ENCODE peak calls at places on chromosome 10, in eight cellular contexts. P is transverse colon, W is IMR-90, R is ovary, U is body of pancreas, S is upper lobe of left lung, E is tibial nerve, F is K562. L is an unnamed sample.

GRCh38 chr10:111098679-111099437 is 22.0 kb downstream of the ADRA2A start:
- DNase-seq in R (no peak), P (peak; percentile 31), E (no peak), U (no peak), F (peak; percentile 11), S (no peak), W (no peak), L (no peak)

GRCh38 chr10:93938140-93938539 is 44.4 kb downstream of the SLC35G1 start:
- DNase-seq in R (no peak), P (no peak), S (no peak), U (no peak), E (no peak), F (no peak), W (no peak), L (no peak)

GRCh38 chr10:75207079-75207867 is 3.3 kb upstream of the VDAC2 start:
- DNase-seq in U (no peak), E (no peak), P (no peak), R (no peak), S (no peak), W (no peak), F (no peak), L (no peak)

GRCh38 chr10:60099998-60100747 is 193.8 kb upstream of the CCDC6 start:
- DNase-seq in E (peak; percentile 46), U (no peak), S (no peak), R (no peak), F (peak; percentile 77), P (no peak), W (peak; percentile 63), L (no peak)

GRCh38 chr10:58237014-58237830 is 30.5 kb downstream of the IPMK start:
- DNase-seq in S (no peak), F (no peak), W (peak; percentile 92), R (no peak), U (no peak), P (no peak), E (no peak), L (no peak)

GRCh38 chr10:104518891-104519290 is 122.2 kb upstream of the SORCS3 start:
- DNase-seq in W (no peak), S (no peak), U (no peak), P (no peak), F (no peak), R (no peak), E (no peak), L (no peak)

GRCh38 chr10:1182280-1183032 is 126.3 kb downstream of the WDR37 start:
- DNase-seq in P (no peak), S (no peak), E (no peak), U (no peak), W (no peak), R (no peak), F (no peak), L (no peak)

GRCh38 chr10:10320981-10321380 is 696.7 kb upstream of the CELF2 start:
- DNase-seq in R (no peak), E (no peak), W (peak; percentile 71), S (no peak), U (no peak), P (no peak), F (no peak), L (no peak)

GRCh38 chr10:62772186-62772950 is 32.2 kb upstream of the ADO start:
- DNase-seq in U (no peak), R (no peak), F (no peak), S (no peak), P (no peak), E (no peak), W (peak; percentile 17), L (no peak)

GRCh38 chr10:29386347-29386999 is 97.6 kb downstream of the LYZL1 start:
- DNase-seq in R (no peak), U (no peak), S (no peak), W (peak; percentile 33), F (peak; percentile 37), E (no peak), P (no peak), L (no peak)

GRCh38 chr10:67779455-67780205 is 58.4 kb downstream of the DNAJC12 start:
- DNase-seq in E (peak; percentile 90), S (no peak), U (peak; percentile 70), R (peak; percentile 53), F (peak; percentile 89), P (peak; percentile 63), W (peak; percentile 84), L (no peak)

GRCh38 chr10:103153765-103154197 is 39.3 kb downstream of the NT5C2 start:
- DNase-seq in P (no peak), R (no peak), E (no peak), F (no peak), S (no peak), W (peak; percentile 62), U (no peak), L (no peak)

GRCh38 chr10:70376436-70377378 is 5.7 kb downstream of the LRRC20 start:
- DNase-seq in W (no peak), U (no peak), F (no peak), P (no peak), E (no peak), S (no peak), R (no peak), L (no peak)

GRCh38 chr10:47361293-47361692 is 13.1 kb downstream of the RBP3 start:
- DNase-seq in U (peak; percentile 50), W (peak; percentile 16), F (peak; percentile 76), E (no peak), S (no peak), R (no peak), P (peak; percentile 34), L (peak; percentile 73)

GRCh38 chr10:92760609-92761008 is 70.9 kb downstream of the HHEX start:
- DNase-seq in P (no peak), W (peak; percentile 82), U (no peak), E (no peak), S (no peak), R (no peak), F (peak; percentile 31), L (no peak)

GRCh38 chr10:71753091-71753959 is 20.0 kb downstream of the VSIR start:
- DNase-seq in S (no peak), U (no peak), F (peak; percentile 75), P (peak; percentile 59), R (no peak), W (no peak), E (peak; percentile 84), L (no peak)

GRCh38 chr10:112957589-112958202 is 7.6 kb downstream of the TCF7L2 start:
- DNase-seq in W (no peak), E (no peak), R (no peak), U (no peak), F (no peak), S (no peak), P (no peak), L (no peak)

GRCh38 chr10:121007264-121007663 is 156.1 kb downstream of the WDR11 start:
- DNase-seq in W (no peak), P (no peak), U (no peak), F (no peak), E (no peak), R (no peak), S (no peak), L (no peak)

GRCh38 chr10:4285121-4285520 is 500.1 kb upstream of the KLF6 start:
- DNase-seq in R (no peak), W (peak; percentile 32), U (no peak), E (no peak), P (no peak), S (no peak), F (no peak), L (no peak)

GRCh38 chr10:6737080-6737641 is 157.1 kb upstream of the PRKCQ start:
- DNase-seq in U (no peak), W (peak; percentile 62), R (no peak), P (no peak), S (peak; percentile 15), E (no peak), F (no peak), L (no peak)

GRCh38 chr10:17850526-17850925 is 41.4 kb downstream of the MRC1 start:
- DNase-seq in P (no peak), W (no peak), E (no peak), S (no peak), F (no peak), U (no peak), R (no peak), L (no peak)
- H3K4me1 ChIP-seq in P (peaks cover 3% of the 10 kb centered on the region), W (no peaks in the 10 kb centered on the region), E (no peaks in the 10 kb centered on the region), S (no peaks in the 10 kb centered on the region), F (no peaks in the 10 kb centered on the region), U (no peaks in the 10 kb centered on the region), R (no peaks in the 10 kb centered on the region), L (no peaks in the 10 kb centered on the region)

GRCh38 chr10:101066146-101066889 is 4.5 kb downstream of the KAZALD1 start:
- DNase-seq in R (peak; percentile 13), W (peak; percentile 57), P (peak; percentile 92), F (peak; percentile 91), U (peak; percentile 65), S (peak; percentile 90), E (no peak), L (peak; percentile 87)
- TF ChIP-seq POLR2A in R (no peak), W (no peak), P (peak; percentile 89), F (peak; percentile 71), U (peak; percentile 26), S (no peak), E (no peak), L (no peak)

DNA sequence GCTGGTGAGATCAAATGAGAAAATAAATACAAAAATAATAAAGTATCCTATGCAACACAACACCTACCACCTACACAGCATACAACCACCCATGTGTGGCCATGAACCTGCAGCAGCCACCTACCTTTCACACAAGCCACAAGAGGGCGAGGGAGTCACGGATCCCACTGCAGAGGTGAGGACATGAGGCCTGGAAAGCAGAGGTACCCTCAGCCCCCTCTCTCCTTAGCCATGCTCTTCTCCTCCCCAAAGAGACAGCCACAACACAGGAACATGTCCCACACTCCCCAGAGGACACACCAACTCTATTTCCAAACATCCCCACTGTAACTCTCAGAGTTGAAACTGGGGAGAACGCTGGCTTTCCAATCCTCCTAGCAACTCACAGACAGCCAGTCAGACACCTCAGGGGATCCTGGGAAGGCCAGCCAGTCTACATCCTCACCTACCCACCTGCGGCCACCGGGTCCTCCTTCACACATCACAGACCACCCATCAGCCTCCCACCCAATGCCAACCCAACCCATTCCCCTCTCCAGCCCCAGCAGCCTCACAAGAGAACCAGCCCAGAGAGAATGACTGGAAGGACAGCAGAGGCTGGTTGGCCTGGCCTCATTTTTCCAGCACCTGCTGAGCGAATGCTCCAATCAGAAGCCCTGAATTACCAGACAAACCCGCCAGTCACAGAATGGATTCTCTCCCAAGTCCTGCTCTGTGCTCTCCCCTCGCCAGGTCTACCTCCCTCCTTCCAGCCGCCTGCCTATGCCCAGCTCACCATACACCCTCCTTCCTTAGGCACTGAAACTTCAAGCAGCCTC is 18.4 kb downstream of the DLG5 start:
- DNase-seq in R (no peak), S (no peak), W (no peak), F (peak; percentile 85), U (no peak), E (no peak), P (no peak), L (no peak)
- TF ChIP-seq CTCF in R (no peak), S (no peak), W (no peak), F (peak; percentile 82), U (no peak), E (no peak), P (no peak), L (no peak)

DNA sequence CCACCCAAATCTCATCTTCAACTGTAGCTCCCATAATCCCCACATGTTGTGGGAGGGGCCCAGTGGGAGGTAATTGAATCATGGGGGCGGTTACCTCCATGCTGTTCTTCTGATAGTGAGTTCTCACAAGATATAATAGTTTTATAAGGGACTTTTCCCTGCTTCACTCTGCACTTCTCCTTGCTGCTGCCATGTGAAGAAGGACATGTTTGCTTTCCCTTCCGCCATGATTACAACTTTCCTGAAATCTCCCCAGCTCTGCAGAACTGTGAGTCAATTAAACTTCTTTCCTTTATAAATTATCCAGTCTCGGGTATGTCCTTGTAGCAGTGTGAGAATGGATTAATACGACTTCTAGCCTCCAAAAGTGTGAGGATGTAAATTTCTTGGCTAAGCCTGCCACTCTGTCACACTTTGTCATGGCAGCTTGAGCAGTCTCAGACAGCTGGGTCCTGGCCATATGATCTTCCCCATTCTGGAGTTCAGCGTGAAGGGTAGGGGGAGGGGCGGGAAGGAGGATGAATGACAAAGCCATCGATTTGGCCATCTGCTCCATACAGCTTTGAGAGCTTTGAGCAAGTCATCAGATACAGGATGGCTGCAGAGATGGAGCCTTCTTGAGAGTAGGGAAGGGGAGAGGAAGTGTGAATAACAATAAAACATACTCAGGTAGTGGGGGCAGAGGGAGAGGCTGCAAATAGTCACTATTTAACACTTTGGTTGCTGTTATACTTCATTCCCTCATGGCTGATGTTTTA is 19.1 kb upstream of the INPP5F start:
- DNase-seq in P (no peak), S (no peak), R (no peak), U (no peak), E (no peak), F (no peak), W (no peak), L (no peak)
- H3K4me1 ChIP-seq in P (no peaks in the 10 kb centered on the region), S (no peaks in the 10 kb centered on the region), R (no peaks in the 10 kb centered on the region), U (no peaks in the 10 kb centered on the region), E (no peaks in the 10 kb centered on the region), F (no peaks in the 10 kb centered on the region), W (peaks cover 3% of the 10 kb centered on the region), L (no peaks in the 10 kb centered on the region)